ENCODE peak calls at places on chromosome 4, in four cellular contexts. B is HCT116; U is CD4-positive, CD25-positive, alpha-beta regulatory T cell; T is uterus. D is an unnamed sample.

GRCh38 chr4:55458164-55458563 is 62.4 kb downstream of the TMEM165 start:
- DNase-seq in U (no peak), T (no peak), B (no peak), D (peak; percentile 20)

GRCh38 chr4:153549401-153549800 is 83.2 kb downstream of the TMEM131L start:
- DNase-seq in T (no peak), U (no peak), B (no peak), D (no peak)

GRCh38 chr4:143384381-143384994 is 47.8 kb downstream of the GAB1 start:
- DNase-seq in T (no peak), B (no peak), U (no peak), D (no peak)

GRCh38 chr4:13903851-13904340 is 276.4 kb upstream of the BOD1L1 start:
- DNase-seq in U (no peak), B (no peak), T (no peak), D (no peak)

GRCh38 chr4:20825493-20825892 is 125.2 kb downstream of the PACRGL start:
- DNase-seq in T (no peak), U (no peak), B (no peak), D (peak; percentile 18)

GRCh38 chr4:27006247-27006603 is 145.6 kb downstream of the STIM2 start:
- DNase-seq in B (no peak), U (no peak), T (no peak), D (no peak)

GRCh38 chr4:12723849-12724447 is 760.2 kb downstream of the RAB28 start:
- DNase-seq in T (no peak), U (no peak), B (no peak), D (no peak)

GRCh38 chr4:73740353-73740778 is at the start of gene CXCL8:
- DNase-seq in T (no peak), B (peak; percentile 76), U (no peak), D (peak; percentile 70)

GRCh38 chr4:110512901-110513300 is 36.9 kb downstream of the ENPEP start:
- DNase-seq in U (no peak), B (no peak), T (no peak), D (no peak)

GRCh38 chr4:110518889-110519490 is 43.0 kb downstream of the ENPEP start:
- DNase-seq in B (no peak), T (no peak), U (no peak), D (no peak)

GRCh38 chr4:110514889-110515479 is 39.0 kb downstream of the ENPEP start:
- DNase-seq in T (no peak), U (no peak), B (peak; percentile 34), D (peak; percentile 31)

GRCh38 chr4:110516106-110516922 is 40.4 kb downstream of the ENPEP start:
- DNase-seq in T (peak; percentile 52), U (peak; percentile 40), B (peak; percentile 72), D (peak; percentile 76)

GRCh38 chr4:110515676-110516075 is 39.7 kb downstream of the ENPEP start:
- DNase-seq in B (no peak), U (no peak), T (no peak), D (no peak)
- H3K27ac ChIP-seq in B (no peak overlapping the region), U (no peak overlapping the region), T (peak overlapping the region; percentile 49), D (no peak overlapping the region)

GRCh38 chr4:89590102-89590501 is 246.9 kb downstream of the SNCA start:
- DNase-seq in U (no peak), B (no peak), T (no peak), D (no peak)

GRCh38 chr4:89586864-89587263 is 250.1 kb downstream of the SNCA start:
- DNase-seq in T (no peak), B (peak; percentile 7), U (no peak), D (peak; percentile 16)

GRCh38 chr4:89586318-89586717 is 250.6 kb downstream of the SNCA start:
- DNase-seq in T (no peak), B (no peak), U (no peak), D (no peak)

GRCh38 chr4:89587364-89587763 is 249.6 kb downstream of the SNCA start:
- DNase-seq in T (no peak), B (no peak), U (no peak), D (no peak)

GRCh38 chr4:89588366-89588765 is 248.6 kb downstream of the SNCA start:
- DNase-seq in U (no peak), T (no peak), B (no peak), D (no peak)
- H3K27ac ChIP-seq in U (no peak overlapping the region), T (no peak overlapping the region), B (no peak overlapping the region), D (no peak overlapping the region)

GRCh38 chr4:41394362-41394960 is 137.7 kb downstream of the UCHL1 start:
- DNase-seq in U (no peak), B (no peak), T (no peak), D (no peak)
- H3K27ac ChIP-seq in U (no peak overlapping the region), B (no peak overlapping the region), T (no peak overlapping the region), D (no peak overlapping the region)

GRCh38 chr4:168362025-168362401 is 43.5 kb upstream of the DDX60 start:
- DNase-seq in T (no peak), B (no peak), U (no peak), D (no peak)
- H3K27ac ChIP-seq in T (no peak overlapping the region), B (no peak overlapping the region), U (no peak overlapping the region), D (no peak overlapping the region)

DNA sequence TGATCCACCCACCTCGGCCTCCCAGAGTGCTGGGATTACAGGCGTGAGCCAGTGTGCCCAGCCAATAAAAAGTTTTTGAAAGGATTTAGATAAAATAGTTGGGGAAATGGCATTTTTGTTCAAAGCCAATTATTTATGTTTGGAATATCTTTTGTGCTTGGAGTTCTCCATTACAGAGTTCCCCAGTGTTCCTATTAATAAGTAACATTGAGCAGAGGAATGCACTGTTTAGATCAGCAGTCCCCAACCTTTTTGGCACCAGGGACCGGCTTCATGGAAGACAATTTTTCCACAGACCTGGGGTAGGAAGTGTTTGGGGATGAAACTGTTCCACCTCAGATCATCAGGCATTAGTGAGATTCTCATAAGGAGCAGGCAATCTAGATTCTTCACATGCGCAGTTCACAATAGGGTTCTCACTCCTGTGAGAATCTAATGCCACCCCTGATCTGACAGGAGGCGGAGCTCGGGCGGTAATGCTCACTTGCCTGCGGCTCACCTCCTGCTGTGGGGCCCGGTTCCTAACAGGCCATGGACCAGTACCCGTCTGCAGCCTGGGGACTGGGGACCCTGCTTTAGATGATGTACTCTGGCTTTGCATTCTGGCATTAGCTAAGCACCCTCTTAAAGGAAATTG is 8.3 kb downstream of the PKD2 start:
- DNase-seq in T (no peak), B (no peak), U (no peak), D (no peak)
- H3K27ac ChIP-seq in T (peak overlapping the region; percentile 99), B (no peak overlapping the region), U (no peak overlapping the region), D (no peak overlapping the region)

D was measured in RWPE1.